ENCODE peak calls at places on chromosomes 3 and 15, in seven cellular contexts. C is head of caudate nucleus, M is neuronal stem cell, B is vagina, Q is NCI-H69, A is thoracic aorta, E is T-helper 2 cell. X is an unnamed sample.

GRCh38 chr3:148911597-148911996 is 46.5 kb downstream of the CPA3 start:
- DNase-seq in C (no peak), M (no peak), B (no peak), Q (no peak), A (no peak), E (no peak), X (no peak)

GRCh38 chr3:39147711-39148115 is 5.7 kb downstream of the CSRNP1 start:
- DNase-seq in C (no peak), M (no peak), B (no peak), Q (peak), A (no peak), E (no peak), X (no peak)

GRCh38 chr3:129565902-129566301 is 22.9 kb downstream of the H1-8 start:
- DNase-seq in C (no peak), M (no peak), B (no peak), Q (no peak), A (no peak), E (no peak), X (no peak)

GRCh38 chr3:39541917-39542329 is 74.4 kb downstream of the MOBP start:
- DNase-seq in C (no peak), M (peak), B (no peak), Q (peak), A (no peak), E (no peak), X (no peak)

GRCh38 chr15:56929389-56929788 is 10.9 kb downstream of the TCF12 start:
- DNase-seq in C (no peak), M (no peak), B (no peak), Q (no peak), A (no peak), E (no peak), X (no peak)

GRCh38 chr15:55318588-55319494 is at the start of the genes PIGB and PIGBOS1:
- DNase-seq in C (peak), M (peak), B (no peak), Q (peak), A (peak), E (peak), X (peak)

GRCh38 chr3:11373235-11373634 is 101.0 kb downstream of the ATG7 start:
- DNase-seq in C (no peak), M (no peak), B (no peak), Q (peak), A (no peak), E (no peak), X (no peak)

GRCh38 chr15:46676233-46677206 is 1040.8 kb upstream of the SEMA6D start:
- DNase-seq in C (no peak), M (no peak), B (no peak), Q (peak), A (no peak), E (no peak), X (no peak)

GRCh38 chr15:45262906-45263456 is 10.9 kb downstream of the SLC28A2 start:
- DNase-seq in C (no peak), M (no peak), B (no peak), Q (no peak), A (no peak), E (no peak), X (no peak)

GRCh38 chr3:39067286-39067685 is 15.5 kb downstream of the WDR48 start:
- DNase-seq in C (no peak), M (no peak), B (no peak), Q (no peak), A (no peak), E (no peak), X (no peak)

GRCh38 chr3:42519568-42519962 is 17.1 kb downstream of the VIPR1 start:
- DNase-seq in C (no peak), M (no peak), B (no peak), Q (no peak), A (no peak), E (no peak), X (no peak)

GRCh38 chr15:35690698-35691116 is 144.7 kb upstream of the DPH6 start:
- DNase-seq in C (no peak), M (no peak), B (no peak), Q (no peak), A (no peak), E (no peak), X (no peak)

GRCh38 chr3:43183456-43183855 is 77.6 kb upstream of the POMGNT2 start:
- DNase-seq in C (no peak), M (no peak), B (no peak), Q (no peak), A (no peak), E (no peak), X (no peak)

GRCh38 chr3:192831111-192831644 is 86.5 kb downstream of the MB21D2 start:
- DNase-seq in C (no peak), M (no peak), B (no peak), Q (no peak), A (no peak), E (peak), X (no peak)

GRCh38 chr15:85035980-85036379 is 54.3 kb downstream of the PDE8A start:
- DNase-seq in C (no peak), M (no peak), B (no peak), Q (peak), A (no peak), E (no peak), X (no peak)

GRCh38 chr15:41971089-41971892 is 1.1 kb downstream of the EHD4 start:
- DNase-seq in C (no peak), M (peak), B (peak), Q (peak), A (peak), E (peak), X (peak)

GRCh38 chr15:39447431-39447830 is 133.4 kb upstream of the THBS1 start:
- DNase-seq in C (no peak), M (no peak), B (no peak), Q (peak), A (no peak), E (no peak), X (no peak)

GRCh38 chr15:57334257-57334656 is 42.0 kb upstream of the CGNL1 start:
- DNase-seq in C (no peak), M (no peak), B (no peak), Q (no peak), A (no peak), E (no peak), X (no peak)

GRCh38 chr3:15511156-15511555 is 10.3 kb downstream of the COLQ start:
- DNase-seq in C (no peak), M (no peak), B (no peak), Q (no peak), A (no peak), E (no peak), X (no peak)

GRCh38 chr3:69560818-69561217 is 174.9 kb upstream of the FRMD4B start:
- DNase-seq in C (no peak), M (no peak), B (no peak), Q (no peak), A (no peak), E (no peak), X (no peak)

GRCh38 chr3:179260949-179261765 is 10.2 kb upstream of the KCNMB3 start:
- DNase-seq in C (peak), M (peak), B (no peak), Q (peak), A (peak), E (peak), X (peak)

GRCh38 chr3:161409069-161409468 is 37.8 kb upstream of the SPTSSB start:
- DNase-seq in C (peak), M (peak), B (no peak), Q (peak), A (no peak), E (no peak), X (peak)

GRCh38 chr3:9770276-9770812 is 597 bp upstream of the CAMK1 start:
- DNase-seq in C (peak), M (no peak), B (no peak), Q (peak), A (peak), E (no peak), X (no peak)

GRCh38 chr3:151328298-151329036 is 882 bp downstream of the P2RY13 start:
- DNase-seq in C (no peak), M (no peak), B (no peak), Q (no peak), A (no peak), E (no peak), X (peak)

GRCh38 chr15:93121089-93121488 is 32.1 kb upstream of the RGMA start:
- DNase-seq in C (no peak), M (no peak), B (no peak), Q (peak), A (no peak), E (no peak), X (no peak)

X was measured in activated gamma-delta T cell treated with anti-CD3 and anti-CD28 coated beads, Interleukin-2, amount 50 U/mL, for 16 hours.